ENCODE peak calls at places on chromosome 20, in ten cellular contexts. One of them, this sample, is unnamed.

GRCh38 chr20:34567885-34568865 is 9.7 kb downstream of the MAP1LC3A start:
- DNase-seq in PC-3: no peak
- DNase-seq in upper lobe of right lung: no peak
- DNase-seq in heart left ventricle: no peak
- DNase-seq in IMR-90: no peak
- DNase-seq in fibroblast of lung: no peak
- DNase-seq in SK-N-SH: no peak
- DNase-seq in testis: no peak
- DNase-seq in heart right ventricle: no peak
- DNase-seq in kidney epithelial cell: no peak
- DNase-seq in this sample: no peak

GRCh38 chr20:6501061-6501460 is 266.4 kb upstream of the BMP2 start:
- DNase-seq in heart right ventricle: no peak
- DNase-seq in testis: no peak
- DNase-seq in IMR-90: peak; percentile 86
- DNase-seq in kidney epithelial cell: peak; percentile 85
- DNase-seq in fibroblast of lung: peak; percentile 62
- DNase-seq in upper lobe of right lung: no peak
- DNase-seq in SK-N-SH: no peak
- DNase-seq in heart left ventricle: no peak
- DNase-seq in PC-3: peak; percentile 96
- DNase-seq in this sample: no peak

GRCh38 chr20:46053416-46053815 is 24.4 kb downstream of the SLC12A5 start:
- DNase-seq in SK-N-SH: no peak
- DNase-seq in heart left ventricle: no peak
- DNase-seq in fibroblast of lung: no peak
- DNase-seq in kidney epithelial cell: no peak
- DNase-seq in heart right ventricle: no peak
- DNase-seq in IMR-90: no peak
- DNase-seq in testis: no peak
- DNase-seq in upper lobe of right lung: no peak
- DNase-seq in PC-3: no peak
- DNase-seq in this sample: no peak

GRCh38 chr20:19932170-19932667 is 84.9 kb upstream of the NAA20 start:
- DNase-seq in testis: peak; percentile 38
- DNase-seq in kidney epithelial cell: no peak
- DNase-seq in heart right ventricle: peak; percentile 71
- DNase-seq in PC-3: no peak
- DNase-seq in IMR-90: peak; percentile 94
- DNase-seq in fibroblast of lung: peak; percentile 84
- DNase-seq in heart left ventricle: peak; percentile 72
- DNase-seq in upper lobe of right lung: no peak
- DNase-seq in SK-N-SH: peak; percentile 16
- DNase-seq in this sample: peak; percentile 83

GRCh38 chr20:59831024-59831900 is 102.2 kb downstream of the SYCP2 start:
- DNase-seq in SK-N-SH: peak; percentile 10
- DNase-seq in upper lobe of right lung: no peak
- DNase-seq in fibroblast of lung: no peak
- DNase-seq in kidney epithelial cell: peak; percentile 14
- DNase-seq in PC-3: peak; percentile 94
- DNase-seq in heart left ventricle: no peak
- DNase-seq in testis: peak; percentile 23
- DNase-seq in IMR-90: no peak
- DNase-seq in heart right ventricle: no peak
- DNase-seq in this sample: no peak

GRCh38 chr20:58131111-58131510 is 97.3 kb downstream of the ANKRD60 start:
- DNase-seq in PC-3: peak; percentile 30
- DNase-seq in fibroblast of lung: peak; percentile 47
- DNase-seq in IMR-90: no peak
- DNase-seq in kidney epithelial cell: no peak
- DNase-seq in upper lobe of right lung: no peak
- DNase-seq in SK-N-SH: no peak
- DNase-seq in heart right ventricle: peak; percentile 14
- DNase-seq in heart left ventricle: no peak
- DNase-seq in testis: no peak
- DNase-seq in this sample: no peak

GRCh38 chr20:4060856-4061440 is 45.6 kb upstream of the RNF24 start:
- DNase-seq in kidney epithelial cell: no peak
- DNase-seq in fibroblast of lung: no peak
- DNase-seq in PC-3: no peak
- DNase-seq in upper lobe of right lung: no peak
- DNase-seq in heart right ventricle: no peak
- DNase-seq in IMR-90: no peak
- DNase-seq in heart left ventricle: no peak
- DNase-seq in testis: no peak
- DNase-seq in SK-N-SH: no peak
- DNase-seq in this sample: no peak

GRCh38 chr20:57964011-57964862 is 254.4 kb upstream of the PMEPA1 start:
- DNase-seq in heart left ventricle: peak; percentile 55
- DNase-seq in upper lobe of right lung: no peak
- DNase-seq in kidney epithelial cell: no peak
- DNase-seq in fibroblast of lung: no peak
- DNase-seq in heart right ventricle: peak; percentile 23
- DNase-seq in SK-N-SH: no peak
- DNase-seq in testis: no peak
- DNase-seq in IMR-90: no peak
- DNase-seq in PC-3: no peak
- DNase-seq in this sample: no peak

GRCh38 chr20:57664924-57665588 is 44.8 kb downstream of the PMEPA1 start:
- DNase-seq in heart right ventricle: no peak
- DNase-seq in PC-3: no peak
- DNase-seq in fibroblast of lung: no peak
- DNase-seq in SK-N-SH: no peak
- DNase-seq in upper lobe of right lung: peak; percentile 38
- DNase-seq in kidney epithelial cell: no peak
- DNase-seq in testis: no peak
- DNase-seq in heart left ventricle: peak; percentile 7
- DNase-seq in IMR-90: no peak
- DNase-seq in this sample: no peak

GRCh38 chr20:21182832-21183563 is 57.1 kb downstream of the KIZ start:
- DNase-seq in SK-N-SH: no peak
- DNase-seq in fibroblast of lung: peak; percentile 88
- DNase-seq in PC-3: peak; percentile 96
- DNase-seq in IMR-90: peak; percentile 88
- DNase-seq in upper lobe of right lung: no peak
- DNase-seq in heart left ventricle: no peak
- DNase-seq in kidney epithelial cell: peak; percentile 39
- DNase-seq in testis: no peak
- DNase-seq in heart right ventricle: no peak
- DNase-seq in this sample: peak; percentile 95

GRCh38 chr20:56995635-56996075 is 270.8 kb downstream of the BMP7 start:
- DNase-seq in fibroblast of lung: no peak
- DNase-seq in kidney epithelial cell: no peak
- DNase-seq in upper lobe of right lung: no peak
- DNase-seq in heart right ventricle: no peak
- DNase-seq in testis: no peak
- DNase-seq in heart left ventricle: no peak
- DNase-seq in PC-3: peak; percentile 72
- DNase-seq in IMR-90: no peak
- DNase-seq in SK-N-SH: peak; percentile 59
- DNase-seq in this sample: no peak

GRCh38 chr20:47773381-47773786 is 11.9 kb downstream of the SULF2 start:
- DNase-seq in fibroblast of lung: no peak
- DNase-seq in heart right ventricle: peak; percentile 58
- DNase-seq in testis: peak; percentile 43
- DNase-seq in kidney epithelial cell: no peak
- DNase-seq in SK-N-SH: no peak
- DNase-seq in upper lobe of right lung: no peak
- DNase-seq in PC-3: no peak
- DNase-seq in IMR-90: no peak
- DNase-seq in heart left ventricle: peak; percentile 75
- DNase-seq in this sample: no peak

GRCh38 chr20:24934101-24934661 is 14.9 kb upstream of the CST7 start:
- DNase-seq in kidney epithelial cell: no peak
- DNase-seq in PC-3: no peak
- DNase-seq in heart right ventricle: no peak
- DNase-seq in heart left ventricle: no peak
- DNase-seq in SK-N-SH: no peak
- DNase-seq in testis: no peak
- DNase-seq in upper lobe of right lung: peak; percentile 48
- DNase-seq in fibroblast of lung: no peak
- DNase-seq in IMR-90: no peak
- DNase-seq in this sample: no peak

DNA sequence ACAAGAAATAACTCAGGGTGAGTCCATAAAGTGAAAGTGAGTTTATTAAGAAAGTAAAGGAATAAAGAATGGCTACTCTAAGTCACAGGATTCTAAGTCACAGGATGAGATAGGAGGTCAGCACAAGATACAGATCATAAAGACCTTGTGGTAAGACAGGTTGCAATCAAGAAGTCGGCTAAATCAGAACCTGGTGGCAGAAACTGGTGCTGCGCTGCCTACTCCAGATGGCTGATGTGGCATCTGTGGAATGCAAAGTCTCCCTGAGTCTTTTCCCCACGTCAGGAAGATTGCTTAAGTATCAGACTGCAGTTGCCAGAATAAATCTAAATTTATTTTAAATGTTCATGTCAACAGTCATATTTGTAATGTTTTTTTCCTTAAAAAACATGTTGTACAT is 10.7 kb upstream of the KCNK15 start:
- DNase-seq in SK-N-SH: no peak
- DNase-seq in heart right ventricle: no peak
- DNase-seq in heart left ventricle: no peak
- DNase-seq in IMR-90: peak; percentile 65
- DNase-seq in PC-3: peak; percentile 73
- DNase-seq in testis: no peak
- DNase-seq in upper lobe of right lung: no peak
- DNase-seq in kidney epithelial cell: no peak
- DNase-seq in fibroblast of lung: peak; percentile 46
- DNase-seq in this sample: no peak
- TF ChIP-seq CTCF in SK-N-SH: peak; percentile 44
- TF ChIP-seq CTCF in heart right ventricle: peak; percentile 5
- TF ChIP-seq CTCF in heart left ventricle: no peak
- TF ChIP-seq CTCF in IMR-90: peak; percentile 24
- TF ChIP-seq CTCF in PC-3: peak; percentile 49
- TF ChIP-seq CTCF in testis: no peak
- TF ChIP-seq CTCF in upper lobe of right lung: no peak
- TF ChIP-seq CTCF in kidney epithelial cell: peak; percentile 24
- TF ChIP-seq CTCF in fibroblast of lung: peak; percentile 1
- TF ChIP-seq CTCF in this sample: peak; percentile 50

GRCh38 chr20:61436268-61436667 is 184.2 kb downstream of the CDH4 start:
- DNase-seq in fibroblast of lung: peak; percentile 39
- DNase-seq in heart right ventricle: no peak
- DNase-seq in kidney epithelial cell: peak; percentile 37
- DNase-seq in testis: no peak
- DNase-seq in SK-N-SH: no peak
- DNase-seq in upper lobe of right lung: peak; percentile 19
- DNase-seq in PC-3: no peak
- DNase-seq in IMR-90: peak; percentile 61
- DNase-seq in heart left ventricle: no peak
- DNase-seq in this sample: no peak
- H3K36me3 ChIP-seq in fibroblast of lung: no peaks in the 10 kb centered on the region
- H3K36me3 ChIP-seq in heart right ventricle: no peaks in the 10 kb centered on the region
- H3K36me3 ChIP-seq in kidney epithelial cell: no peaks in the 10 kb centered on the region
- H3K36me3 ChIP-seq in testis: no peaks in the 10 kb centered on the region
- H3K36me3 ChIP-seq in SK-N-SH: no peaks in the 10 kb centered on the region
- H3K36me3 ChIP-seq in upper lobe of right lung: no peaks in the 10 kb centered on the region
- H3K36me3 ChIP-seq in PC-3: no peaks in the 10 kb centered on the region
- H3K36me3 ChIP-seq in IMR-90: no peaks in the 10 kb centered on the region
- H3K36me3 ChIP-seq in heart left ventricle: no peaks in the 10 kb centered on the region
- H3K36me3 ChIP-seq in this sample: no peaks in the 10 kb centered on the region

GRCh38 chr20:63758152-63758551 is 18.6 kb downstream of the SLC2A4RG start:
- DNase-seq in IMR-90: no peak
- DNase-seq in PC-3: no peak
- DNase-seq in fibroblast of lung: no peak
- DNase-seq in testis: no peak
- DNase-seq in upper lobe of right lung: no peak
- DNase-seq in heart left ventricle: no peak
- DNase-seq in kidney epithelial cell: no peak
- DNase-seq in heart right ventricle: no peak
- DNase-seq in SK-N-SH: no peak
- DNase-seq in this sample: no peak

GRCh38 chr20:63755933-63756647 is 16.5 kb downstream of the SLC2A4RG start:
- DNase-seq in fibroblast of lung: no peak
- DNase-seq in heart right ventricle: no peak
- DNase-seq in IMR-90: no peak
- DNase-seq in SK-N-SH: no peak
- DNase-seq in heart left ventricle: no peak
- DNase-seq in testis: no peak
- DNase-seq in PC-3: no peak
- DNase-seq in upper lobe of right lung: no peak
- DNase-seq in kidney epithelial cell: no peak
- DNase-seq in this sample: no peak

GRCh38 chr20:63759377-63759901 is 19.9 kb downstream of the SLC2A4RG start:
- DNase-seq in testis: no peak
- DNase-seq in PC-3: no peak
- DNase-seq in kidney epithelial cell: no peak
- DNase-seq in heart right ventricle: no peak
- DNase-seq in heart left ventricle: no peak
- DNase-seq in IMR-90: no peak
- DNase-seq in upper lobe of right lung: no peak
- DNase-seq in fibroblast of lung: no peak
- DNase-seq in SK-N-SH: no peak
- DNase-seq in this sample: no peak

GRCh38 chr20:63754008-63754407 is 14.4 kb downstream of the SLC2A4RG start:
- DNase-seq in SK-N-SH: peak; percentile 48
- DNase-seq in IMR-90: no peak
- DNase-seq in kidney epithelial cell: no peak
- DNase-seq in testis: no peak
- DNase-seq in upper lobe of right lung: no peak
- DNase-seq in heart right ventricle: no peak
- DNase-seq in heart left ventricle: peak; percentile 15
- DNase-seq in PC-3: no peak
- DNase-seq in fibroblast of lung: no peak
- DNase-seq in this sample: no peak

DNA sequence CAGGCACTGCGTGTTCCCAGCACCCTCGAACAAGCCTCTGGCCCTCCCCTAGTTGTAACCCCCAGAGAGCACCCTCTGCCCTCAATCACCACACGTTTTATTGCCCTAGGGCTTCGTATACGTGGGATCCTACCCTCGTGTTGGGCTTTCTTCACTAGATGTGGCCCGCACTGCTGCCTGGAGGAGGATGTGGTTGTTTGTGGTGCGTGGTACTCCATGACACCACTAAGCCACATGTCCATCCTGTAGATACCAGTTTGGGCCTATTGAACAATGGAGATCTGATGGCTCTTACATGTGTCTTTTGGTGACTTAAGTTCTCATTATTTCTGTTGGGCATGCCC is 17.0 kb downstream of the SLC2A4RG start:
- DNase-seq in heart left ventricle: no peak
- DNase-seq in fibroblast of lung: no peak
- DNase-seq in IMR-90: no peak
- DNase-seq in upper lobe of right lung: no peak
- DNase-seq in testis: no peak
- DNase-seq in heart right ventricle: no peak
- DNase-seq in SK-N-SH: no peak
- DNase-seq in PC-3: no peak
- DNase-seq in kidney epithelial cell: no peak
- DNase-seq in this sample: no peak
- TF ChIP-seq CTCF in heart left ventricle: no peak
- TF ChIP-seq CTCF in fibroblast of lung: no peak
- TF ChIP-seq CTCF in IMR-90: no peak
- TF ChIP-seq CTCF in upper lobe of right lung: no peak
- TF ChIP-seq CTCF in testis: no peak
- TF ChIP-seq CTCF in heart right ventricle: no peak
- TF ChIP-seq CTCF in SK-N-SH: no peak
- TF ChIP-seq CTCF in PC-3: no peak
- TF ChIP-seq CTCF in kidney epithelial cell: no peak
- TF ChIP-seq CTCF in this sample: no peak

GRCh38 chr20:10303852-10304251 is 85.2 kb downstream of the SNAP25 start:
- DNase-seq in upper lobe of right lung: no peak
- DNase-seq in IMR-90: no peak
- DNase-seq in fibroblast of lung: no peak
- DNase-seq in heart left ventricle: no peak
- DNase-seq in testis: no peak
- DNase-seq in SK-N-SH: no peak
- DNase-seq in kidney epithelial cell: no peak
- DNase-seq in heart right ventricle: no peak
- DNase-seq in PC-3: no peak
- DNase-seq in this sample: no peak
- H3K36me3 ChIP-seq in upper lobe of right lung: no peaks in the 10 kb centered on the region
- H3K36me3 ChIP-seq in IMR-90: peaks cover 3% of the 10 kb centered on the region
- H3K36me3 ChIP-seq in fibroblast of lung: no peaks in the 10 kb centered on the region
- H3K36me3 ChIP-seq in heart left ventricle: no peaks in the 10 kb centered on the region
- H3K36me3 ChIP-seq in testis: no peaks in the 10 kb centered on the region
- H3K36me3 ChIP-seq in SK-N-SH: no peaks in the 10 kb centered on the region
- H3K36me3 ChIP-seq in kidney epithelial cell: no peaks in the 10 kb centered on the region
- H3K36me3 ChIP-seq in heart right ventricle: no peaks in the 10 kb centered on the region
- H3K36me3 ChIP-seq in PC-3: no peaks in the 10 kb centered on the region
- H3K36me3 ChIP-seq in this sample: no peaks in the 10 kb centered on the region

This sample was measured in BJ.